ENCODE peak calls at places on chromosomes 2 and 18, in five cellular contexts. X is upper lobe of left lung, K is GM06990, V is WTC11, U is Calu3. N is an unnamed sample.
A peak's percentile ranks its signal among the peaks of the same experiment; 100 is the strongest.

GRCh38 chr2:239457586-239458445 is 57.0 kb upstream of the HDAC4 start:
- DNase-seq in V (no peak), K (no peak), X (no peak), U (no peak), N (no peak)

GRCh38 chr2:231679906-231680283 is 28.4 kb upstream of the PTMA start:
- DNase-seq in K (no peak), V (no peak), U (no peak), X (no peak), N (no peak)

GRCh38 chr2:176112375-176113302 is 3.9 kb upstream of the HOXD10 start:
- DNase-seq in U (no peak), K (no peak), X (peak; percentile 33), V (no peak), N (no peak)

GRCh38 chr18:79567481-79568147 is 112.0 kb upstream of the CTDP1 start:
- DNase-seq in V (peak; percentile 54), X (peak; percentile 65), U (no peak), K (no peak), N (no peak)

GRCh38 chr18:77056399-77057015 is 76.1 kb downstream of the MBP start:
- DNase-seq in U (peak; percentile 66), K (no peak), X (peak; percentile 84), V (no peak), N (no peak)

GRCh38 chr18:39487932-39488331 is 1922.3 kb upstream of the CELF4 start:
- DNase-seq in V (no peak), U (no peak), K (no peak), X (no peak), N (no peak)

GRCh38 chr18:36889316-36889715 is 60.4 kb downstream of the KIAA1328 start:
- DNase-seq in V (no peak), K (no peak), U (no peak), X (no peak), N (no peak)

GRCh38 chr18:24089059-24089458 is 49.8 kb upstream of the CABYR start:
- DNase-seq in V (no peak), X (no peak), K (no peak), U (no peak), N (no peak)

GRCh38 chr2:118774458-118775133 is 72.9 kb downstream of the EN1 start:
- DNase-seq in V (peak; percentile 87), K (peak; percentile 7), U (peak; percentile 71), X (peak; percentile 89), N (peak; percentile 22)

GRCh38 chr2:147433822-147434221 is 411.0 kb upstream of the ACVR2A start:
- DNase-seq in X (no peak), U (peak; percentile 32), V (no peak), K (no peak), N (no peak)

GRCh38 chr2:238235331-238235732 is 4.5 kb downstream of the HES6 start:
- DNase-seq in K (no peak), X (no peak), V (no peak), U (no peak), N (no peak)

DNA sequence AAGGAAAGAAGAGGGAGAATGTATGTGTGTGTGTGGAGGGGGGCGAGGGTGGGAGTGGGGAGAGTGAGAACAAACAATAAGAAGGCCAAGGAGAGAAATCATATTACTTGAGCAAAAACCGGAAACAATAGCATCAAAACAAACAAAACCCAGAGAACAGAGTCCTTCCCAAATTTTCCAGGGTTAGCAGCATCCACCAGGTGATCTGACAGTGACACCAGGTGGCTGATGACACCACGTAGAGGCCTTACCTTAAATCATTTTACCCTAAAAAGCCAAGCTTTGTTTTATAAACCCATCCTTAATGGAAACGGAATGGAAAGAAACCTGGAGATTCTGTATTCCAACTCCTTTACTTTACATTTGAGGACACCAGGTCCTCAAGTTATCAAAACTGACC is 42.9 kb downstream of the CDCA7 start:
- DNase-seq in U (no peak), V (no peak), K (no peak), X (no peak), N (no peak)
- TF ChIP-seq CTCF in U (no peak), V (no peak), K (peak; percentile 19), X (no peak), N (peak; percentile 33)

DNA sequence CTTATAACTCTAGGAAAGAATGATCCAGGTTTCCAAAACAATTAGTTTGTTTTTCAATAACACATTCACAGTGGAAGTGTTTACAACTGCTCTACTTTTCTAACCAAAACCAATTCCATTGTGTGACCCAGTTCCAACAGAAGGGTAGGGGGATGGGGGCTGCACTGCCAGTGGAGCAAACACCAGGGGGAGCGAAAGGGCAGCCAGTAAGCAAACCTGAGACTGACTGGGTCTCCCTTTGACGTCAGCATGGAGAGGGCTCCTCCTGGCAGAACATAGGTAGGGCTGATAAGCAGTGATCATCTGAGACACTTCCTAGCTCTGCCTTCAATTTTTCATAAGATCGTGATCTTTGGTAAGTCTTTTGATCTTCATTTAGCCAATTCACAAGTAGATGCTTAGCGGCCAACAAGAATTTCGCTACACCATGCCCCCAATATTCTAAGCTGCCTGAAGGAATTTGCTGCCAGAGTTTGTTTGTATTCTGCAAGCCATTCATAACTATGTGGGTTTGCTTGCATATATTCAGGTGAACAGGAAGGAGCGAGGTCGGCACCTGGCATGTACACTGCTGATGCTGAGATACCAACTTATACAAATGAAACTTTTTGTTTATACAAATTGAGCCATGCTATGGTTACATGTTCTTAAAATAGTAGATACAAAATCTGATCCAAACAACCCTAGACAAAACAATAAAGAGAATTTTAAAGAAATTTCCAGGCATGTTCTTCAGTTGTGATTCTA is 45.9 kb downstream of the ST6GAL2 start:
- DNase-seq in X (no peak), U (no peak), K (no peak), V (peak; percentile 71), N (no peak)
- TF ChIP-seq CTCF in X (no peak), U (no peak), K (no peak), V (no peak), N (no peak)

DNA sequence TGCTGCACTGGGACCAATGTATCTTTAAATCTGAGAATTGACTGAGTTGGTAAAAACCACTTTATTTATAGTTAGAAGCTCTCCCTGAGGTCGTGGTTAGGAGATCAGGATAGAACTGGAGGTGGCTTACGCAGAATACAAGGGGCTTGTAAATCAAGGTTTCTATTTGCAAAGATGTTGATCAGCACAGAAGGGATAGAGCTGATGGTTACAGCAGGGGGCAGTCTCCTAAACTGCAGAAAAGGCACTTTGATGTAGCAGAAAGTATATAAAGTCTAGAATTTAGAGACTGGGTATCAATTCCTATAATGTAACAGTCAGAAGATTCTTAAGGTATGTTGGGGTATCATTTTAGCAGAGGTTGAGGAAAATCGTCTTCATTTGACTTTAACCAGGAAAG is 25.2 kb upstream of the ACVR1 start:
- DNase-seq in K (no peak), X (no peak), V (no peak), U (no peak), N (no peak)
- TF ChIP-seq CTCF in K (no peak), X (no peak), V (no peak), U (no peak), N (peak; percentile 33)

GRCh38 chr18:68150976-68151375 is 563.9 kb downstream of the TMX3 start:
- DNase-seq in K (no peak), X (no peak), V (no peak), U (no peak), N (no peak)

GRCh38 chr18:68147728-68148127 is 567.2 kb downstream of the TMX3 start:
- DNase-seq in U (no peak), V (no peak), X (no peak), K (no peak), N (no peak)

GRCh38 chr18:68148862-68149261 is 566.0 kb downstream of the TMX3 start:
- DNase-seq in K (no peak), V (no peak), U (no peak), X (no peak), N (no peak)

DNA sequence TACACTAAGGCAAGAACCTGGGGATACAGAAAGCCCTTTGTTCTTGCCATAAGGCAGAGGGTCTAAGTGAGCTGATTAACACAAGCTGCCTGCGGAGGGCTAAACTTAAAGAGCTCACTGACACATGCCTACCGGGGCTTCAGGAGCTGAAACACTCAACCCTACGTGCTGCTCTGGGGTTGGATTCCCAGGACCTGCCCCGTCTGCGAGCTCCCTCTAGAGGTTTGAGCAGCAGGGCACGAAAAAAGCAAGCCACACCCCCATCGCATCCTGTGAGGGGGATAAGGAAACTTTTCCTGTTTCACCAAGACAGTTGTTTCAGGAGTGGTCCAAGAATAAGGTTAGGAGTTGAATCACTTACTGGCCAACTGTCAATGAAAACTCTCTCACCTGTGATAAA is 562.1 kb downstream of the TMX3 start:
- DNase-seq in X (no peak), V (peak; percentile 73), K (no peak), U (peak; percentile 37), N (no peak)
- TF ChIP-seq CTCF in X (no peak), V (peak; percentile 18), K (peak; percentile 33), U (no peak), N (no peak)

GRCh38 chr18:59293317-59293716 is 20.1 kb upstream of the RAX start:
- DNase-seq in X (no peak), K (no peak), V (no peak), U (no peak), N (no peak)
- TF ChIP-seq CTCF in X (no peak), K (no peak), V (no peak), U (no peak), N (no peak)

DNA sequence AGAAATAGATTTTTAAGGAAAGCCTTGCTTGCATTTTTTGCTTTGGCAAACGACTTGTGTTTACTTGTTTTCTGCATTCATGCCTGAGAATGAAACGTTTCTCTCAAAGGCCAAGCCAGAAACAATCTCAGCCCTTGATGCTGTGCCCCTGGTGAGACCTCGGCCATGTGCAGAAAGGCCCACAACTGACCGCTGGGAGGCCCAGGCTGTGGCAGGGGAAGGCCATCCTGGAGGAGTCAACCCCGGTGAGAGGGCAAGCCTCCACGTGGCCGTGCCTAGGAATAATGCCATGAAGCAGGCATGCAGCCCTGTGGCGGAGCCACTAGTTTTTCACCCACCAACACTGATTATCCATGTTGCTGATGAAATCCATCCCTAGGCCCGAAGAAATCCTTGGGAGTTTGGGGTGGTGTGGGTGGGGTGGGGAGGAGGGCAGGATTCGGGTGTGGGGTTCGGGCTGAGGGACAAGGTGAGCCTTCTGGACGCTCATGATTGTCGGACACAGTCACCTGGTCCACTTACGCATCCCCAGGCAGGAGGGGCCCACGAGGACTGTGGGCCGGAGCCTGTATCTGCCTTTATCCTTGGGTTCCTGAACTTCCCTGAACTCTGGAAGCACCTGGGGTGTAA is 107.5 kb upstream of the APCDD1 start:
- DNase-seq in V (no peak), X (no peak), K (no peak), U (no peak), N (no peak)
- TF ChIP-seq CTCF in V (no peak), X (no peak), K (no peak), U (no peak), N (no peak)

DNA sequence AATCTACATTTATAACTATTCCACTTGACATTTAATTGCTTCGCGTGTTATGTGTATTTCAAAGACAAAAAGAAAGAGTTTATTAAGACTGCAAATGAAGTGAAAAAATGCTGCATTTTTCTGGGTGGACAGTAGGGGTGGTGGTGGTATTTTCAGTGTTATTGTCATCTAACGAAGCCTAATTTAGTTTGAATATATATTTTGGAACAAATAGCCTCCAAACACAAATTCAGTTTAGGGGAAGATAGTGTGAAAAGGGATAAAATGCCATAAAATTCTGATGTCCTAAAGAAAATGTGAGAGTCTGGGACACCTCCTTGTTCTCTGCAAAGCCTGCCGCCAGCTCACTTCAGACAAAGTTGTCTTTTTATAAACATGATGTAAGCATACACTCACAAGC is 425.1 kb downstream of the NRXN1 start:
- DNase-seq in K (no peak), V (no peak), U (no peak), X (no peak), N (no peak)
- TF ChIP-seq CTCF in K (no peak), V (no peak), U (no peak), X (no peak), N (no peak)

GRCh38 chr2:137096693-137097092 is 331.3 kb downstream of the THSD7B start:
- DNase-seq in K (no peak), V (peak; percentile 53), U (peak; percentile 6), X (no peak), N (no peak)
- TF ChIP-seq CTCF in K (peak; percentile 30), V (no peak), U (no peak), X (no peak), N (no peak)